ENCODE peak calls at places on chromosomes 12 and 14, in four cellular contexts. L, P, U and H are unnamed samples.

GRCh38 chr14:58663494-58664111 is 25.8 kb downstream of the DACT1 start:
- DNase-seq in L (no peak), P (peak; percentile 24), U (no peak), H (no peak)

GRCh38 chr12:17949558-17950141 is 140.3 kb downstream of the RERGL start:
- DNase-seq in L (no peak), P (no peak), U (no peak), H (no peak)

GRCh38 chr12:92927055-92927435 is 2.0 kb downstream of the EEA1 start:
- DNase-seq in L (no peak), P (peak; percentile 25), U (no peak), H (peak; percentile 29)

GRCh38 chr14:90760591-90761316 is 55.5 kb downstream of the TTC7B start:
- DNase-seq in L (no peak), P (peak; percentile 48), U (peak; percentile 40), H (peak; percentile 38)

GRCh38 chr12:38586652-38587219 is 270.2 kb downstream of the ALG10B start:
- DNase-seq in L (no peak), P (no peak), U (no peak), H (no peak)

GRCh38 chr12:120119395-120119973 is 2.9 kb upstream of the RAB35 start:
- DNase-seq in L (no peak), P (no peak), U (no peak), H (peak; percentile 36)

GRCh38 chr14:100132161-100132902 is 27.1 kb downstream of the DEGS2 start:
- DNase-seq in L (no peak), P (peak; percentile 58), U (peak; percentile 34), H (no peak)

GRCh38 chr12:87127272-87127671 is 871.1 kb upstream of the MGAT4C start:
- DNase-seq in L (no peak), P (no peak), U (no peak), H (no peak)

GRCh38 chr14:22039938-22040780 is 366.5 kb upstream of the OR4E1 start:
- DNase-seq in L (peak; percentile 18), P (no peak), U (no peak), H (peak; percentile 26)

GRCh38 chr14:104098272-104099095 is 13.0 kb downstream of the ASPG start:
- DNase-seq in L (no peak), P (no peak), U (no peak), H (no peak)

GRCh38 chr14:61341275-61342210 is 20.2 kb downstream of the PRKCH start:
- DNase-seq in L (no peak), P (no peak), U (no peak), H (no peak)

GRCh38 chr14:61343991-61344405 is 22.6 kb downstream of the PRKCH start:
- DNase-seq in L (no peak), P (no peak), U (peak; percentile 47), H (no peak)

GRCh38 chr14:61343471-61343870 is 22.1 kb downstream of the PRKCH start:
- DNase-seq in L (no peak), P (no peak), U (no peak), H (no peak)

GRCh38 chr14:61342941-61343340 is 21.6 kb downstream of the PRKCH start:
- DNase-seq in L (no peak), P (no peak), U (peak; percentile 78), H (no peak)

DNA sequence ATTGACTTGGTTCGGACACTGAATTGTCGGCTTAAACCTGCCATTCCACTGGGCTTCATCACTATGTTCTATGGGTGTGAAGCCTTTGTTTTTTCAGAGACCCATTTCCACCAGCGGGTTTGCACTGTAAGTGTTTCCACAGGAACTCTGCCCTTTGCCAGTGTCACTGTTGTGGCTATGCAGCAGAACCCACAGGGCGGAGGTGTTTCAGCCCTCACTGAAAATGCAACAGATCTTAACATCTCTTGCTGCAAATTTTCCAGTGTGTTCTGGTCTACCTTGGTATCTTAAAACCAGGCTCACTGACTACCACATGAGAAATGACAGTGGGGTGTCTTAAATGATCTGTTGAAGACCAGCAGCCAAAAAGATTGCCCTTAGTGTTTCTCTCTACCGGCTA is 21.1 kb downstream of the PRKCH start:
- DNase-seq in L (no peak), P (no peak), U (no peak), H (no peak)
- TF ChIP-seq ELF1 in L (no peak), P (no peak), U (no peak), H (no peak)

DNA sequence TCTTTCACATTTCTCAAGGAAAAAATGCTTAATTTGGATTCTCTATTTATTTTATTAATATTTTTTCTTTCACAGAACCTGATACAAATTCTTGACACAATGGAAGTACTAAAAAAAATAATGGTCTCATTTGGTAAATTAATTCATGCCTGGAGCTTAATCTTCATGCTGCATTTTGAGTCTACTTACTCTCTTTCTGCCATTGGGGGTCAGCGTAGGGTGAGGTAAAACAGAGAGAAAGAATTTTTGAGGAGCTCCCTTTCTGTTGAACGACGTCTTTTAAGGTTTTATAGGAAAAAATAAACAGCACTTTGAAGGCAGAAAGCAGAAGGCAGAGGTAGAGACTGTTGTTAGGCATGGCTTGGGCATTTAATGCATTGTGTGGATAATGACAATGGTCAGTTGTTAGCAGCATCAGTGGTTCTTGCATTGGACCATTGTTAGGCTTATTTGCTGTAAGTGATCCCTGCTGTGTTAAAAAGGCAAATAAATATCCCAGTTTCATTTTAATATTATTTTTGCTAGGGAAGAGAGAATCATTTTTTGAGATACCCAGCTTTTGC is 557.2 kb upstream of the STXBP6 start:
- DNase-seq in L (no peak), P (no peak), U (no peak), H (no peak)
- TF ChIP-seq ELF1 in L (no peak), P (no peak), U (no peak), H (no peak)

DNA sequence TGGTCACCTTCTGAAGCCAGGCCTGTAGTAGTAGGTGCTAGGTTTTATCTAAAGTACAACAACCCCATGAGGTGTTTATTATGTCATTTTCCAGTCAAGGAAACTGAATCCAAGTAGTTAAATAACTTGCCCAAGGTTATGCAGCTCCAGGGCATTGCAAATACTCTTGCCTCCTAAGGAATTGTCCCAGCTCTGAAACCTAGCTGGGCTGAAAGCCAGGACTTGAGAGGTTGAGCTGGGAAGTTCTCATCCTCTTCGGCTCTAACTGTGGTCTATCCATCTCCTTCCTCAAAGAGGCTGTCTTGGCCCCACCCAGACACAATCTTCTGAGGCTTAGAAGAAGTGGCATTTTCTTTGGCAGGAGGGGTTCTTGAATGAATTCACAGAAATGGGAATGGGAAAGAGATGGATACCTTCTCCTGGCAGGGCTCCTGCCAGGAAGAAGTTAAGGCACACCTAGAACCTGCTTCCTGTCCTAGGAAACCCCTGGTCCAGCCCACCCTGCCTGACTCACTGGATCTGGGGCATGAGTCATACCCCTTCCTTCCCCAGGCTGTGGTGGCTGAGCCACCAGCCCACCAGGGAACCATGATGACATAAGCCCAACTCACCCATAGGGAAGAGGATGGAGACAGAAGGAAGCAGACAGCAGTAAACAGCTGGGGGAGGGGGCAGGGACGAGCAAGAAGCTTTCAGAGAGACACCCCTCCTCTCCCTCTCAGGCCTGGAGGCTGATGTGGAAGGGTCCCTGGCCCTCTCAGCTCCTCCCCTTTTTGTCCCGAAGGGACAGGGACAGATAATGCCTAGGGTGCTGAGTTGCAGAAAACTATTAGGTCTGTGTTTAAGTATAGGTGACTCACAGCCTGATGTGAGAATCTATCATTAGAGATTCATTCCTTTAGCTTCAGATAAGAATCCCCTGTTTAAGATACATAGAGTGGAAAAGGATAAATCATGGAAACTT is 2.1 kb upstream of the PLEK2 start:
- DNase-seq in L (peak; percentile 88), P (no peak), U (peak; percentile 79), H (peak; percentile 24)
- TF ChIP-seq ELF1 in L (no peak), P (no peak), U (no peak), H (no peak)

DNA sequence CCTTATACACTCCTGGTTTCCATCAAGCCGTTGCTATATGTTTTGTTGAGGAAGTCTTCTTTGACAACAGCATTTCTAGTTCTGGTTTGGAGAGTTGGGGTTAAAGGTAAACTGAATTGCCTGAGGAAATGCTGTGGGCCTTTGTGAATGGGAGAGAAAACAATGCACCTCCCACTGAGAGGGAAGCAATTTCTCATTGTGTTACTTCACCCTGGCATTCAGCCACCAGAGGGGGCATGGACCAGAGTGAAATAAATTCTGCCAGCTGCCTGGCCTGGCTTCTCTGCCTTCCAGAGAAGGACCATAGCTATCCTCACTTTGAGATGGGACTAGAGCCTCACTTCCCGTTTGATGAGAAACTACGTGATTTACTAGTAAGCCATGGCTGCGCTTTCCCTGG is 475.3 kb downstream of the EGLN3 start:
- DNase-seq in L (no peak), P (peak; percentile 56), U (no peak), H (peak; percentile 58)
- TF ChIP-seq ELF1 in L (no peak), P (no peak), U (no peak), H (no peak)

GRCh38 chr12:107447336-107447735 is 238.3 kb upstream of the PWP1 start:
- DNase-seq in L (no peak), P (no peak), U (no peak), H (no peak)

GRCh38 chr12:107450541-107450940 is 235.1 kb upstream of the PWP1 start:
- DNase-seq in L (no peak), P (no peak), U (no peak), H (no peak)

GRCh38 chr12:107451246-107451645 is 234.4 kb upstream of the PWP1 start:
- DNase-seq in L (no peak), P (no peak), U (no peak), H (no peak)

GRCh38 chr12:107448198-107448597 is 237.4 kb upstream of the PWP1 start:
- DNase-seq in L (peak; percentile 3), P (peak; percentile 40), U (peak; percentile 18), H (no peak)

DNA sequence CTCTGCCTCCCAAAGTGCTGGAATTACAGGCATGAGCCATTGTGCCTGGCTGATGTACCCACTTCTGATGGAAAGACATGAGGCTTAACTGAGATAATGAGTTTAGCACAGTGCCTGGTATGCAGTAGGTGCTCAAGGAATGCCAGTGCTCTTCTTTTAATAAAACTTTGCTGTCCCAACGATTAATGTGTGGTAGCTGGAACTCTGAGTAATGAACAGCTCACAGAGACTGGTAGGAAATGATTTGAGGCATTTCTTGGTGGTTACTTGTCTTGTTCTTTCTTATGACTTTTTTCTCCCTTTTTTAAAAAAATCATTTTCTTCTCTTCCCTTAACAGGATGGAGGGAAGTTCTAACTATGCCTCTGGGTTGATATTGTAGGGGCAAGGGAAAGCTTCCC is 235.7 kb upstream of the PWP1 start:
- DNase-seq in L (no peak), P (no peak), U (no peak), H (no peak)
- TF ChIP-seq ELF1 in L (no peak), P (no peak), U (no peak), H (no peak)

DNA sequence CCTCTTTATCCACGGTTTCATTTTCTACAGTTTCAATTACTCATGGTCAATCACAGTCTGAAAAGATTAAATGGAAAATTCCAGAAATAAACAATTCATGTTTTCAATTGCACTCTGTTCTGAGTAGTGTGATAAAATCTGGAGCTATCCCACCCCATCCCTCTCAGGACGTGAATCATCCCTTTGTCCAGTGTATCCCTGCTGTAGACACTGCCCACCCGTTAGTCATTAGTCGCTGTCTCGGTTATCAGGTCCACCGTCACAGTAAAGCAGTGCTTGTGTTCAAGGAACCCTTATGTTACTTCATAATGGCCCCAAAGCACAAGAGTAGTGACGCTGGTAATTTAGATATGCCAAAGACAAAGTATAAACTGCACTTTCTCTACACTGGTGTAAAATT is 141.0 kb upstream of the LMNTD1 start:
- DNase-seq in L (no peak), P (peak; percentile 53), U (peak; percentile 25), H (peak; percentile 6)
- TF ChIP-seq ELF1 in L (no peak), P (no peak), U (no peak), H (no peak)